ENCODE peak calls at places on chromosome 15, in four cellular contexts. One of them, this sample, is unnamed.

GRCh38 chr15:56040081-56041035 is 46.9 kb upstream of the NEDD4 start:
- DNase-seq in T follicular helper cell: no peak
- DNase-seq in NCI-H1436: peak
- DNase-seq in M059J: peak
- DNase-seq in this sample: peak

GRCh38 chr15:74785716-74786032 is 3.8 kb downstream of the CSK start:
- DNase-seq in T follicular helper cell: no peak
- DNase-seq in NCI-H1436: no peak
- DNase-seq in M059J: no peak
- DNase-seq in this sample: no peak

GRCh38 chr15:25763206-25763880 is 99.8 kb downstream of the ATP10A start:
- DNase-seq in T follicular helper cell: no peak
- DNase-seq in NCI-H1436: no peak
- DNase-seq in M059J: no peak
- DNase-seq in this sample: no peak

GRCh38 chr15:51137024-51137423 is 42.3 kb upstream of the TNFAIP8L3 start:
- DNase-seq in T follicular helper cell: no peak
- DNase-seq in NCI-H1436: no peak
- DNase-seq in M059J: no peak
- DNase-seq in this sample: no peak

GRCh38 chr15:52180196-52180835 is 10.9 kb downstream of the GNB5 start:
- DNase-seq in T follicular helper cell: peak
- DNase-seq in NCI-H1436: no peak
- DNase-seq in M059J: no peak
- DNase-seq in this sample: no peak

GRCh38 chr15:78054971-78055370 is 22.5 kb downstream of the TBC1D2B start:
- DNase-seq in T follicular helper cell: peak
- DNase-seq in NCI-H1436: no peak
- DNase-seq in M059J: no peak
- DNase-seq in this sample: no peak

GRCh38 chr15:77944002-77944867 is 133.3 kb downstream of the TBC1D2B start:
- DNase-seq in T follicular helper cell: peak
- DNase-seq in NCI-H1436: peak
- DNase-seq in M059J: peak
- DNase-seq in this sample: peak

GRCh38 chr15:25134546-25134945 is 179.8 kb downstream of the SNRPN start:
- DNase-seq in T follicular helper cell: no peak
- DNase-seq in NCI-H1436: no peak
- DNase-seq in M059J: no peak
- DNase-seq in this sample: no peak

GRCh38 chr15:69035205-69035917 is 20.9 kb downstream of the NOX5 start:
- DNase-seq in T follicular helper cell: no peak
- DNase-seq in NCI-H1436: no peak
- DNase-seq in M059J: no peak
- DNase-seq in this sample: no peak

GRCh38 chr15:95024388-95024787 is 793.0 kb downstream of the MCTP2 start:
- DNase-seq in T follicular helper cell: no peak
- DNase-seq in NCI-H1436: no peak
- DNase-seq in M059J: peak
- DNase-seq in this sample: peak

GRCh38 chr15:29396176-29396811 is 126.7 kb upstream of the NSMCE3 start:
- DNase-seq in T follicular helper cell: no peak
- DNase-seq in NCI-H1436: no peak
- DNase-seq in M059J: no peak
- DNase-seq in this sample: no peak

GRCh38 chr15:68656438-68656739 is 77.6 kb downstream of the CORO2B start:
- DNase-seq in T follicular helper cell: no peak
- DNase-seq in NCI-H1436: no peak
- DNase-seq in M059J: no peak
- DNase-seq in this sample: no peak

GRCh38 chr15:78004919-78005634 is 72.4 kb downstream of the TBC1D2B start:
- DNase-seq in T follicular helper cell: no peak
- DNase-seq in NCI-H1436: no peak
- DNase-seq in M059J: peak
- DNase-seq in this sample: peak

GRCh38 chr15:82891025-82891390 is 61.5 kb downstream of the HOMER2 start:
- DNase-seq in T follicular helper cell: no peak
- DNase-seq in NCI-H1436: no peak
- DNase-seq in M059J: no peak
- DNase-seq in this sample: no peak

GRCh38 chr15:70833897-70834765 is 19.8 kb downstream of the LARP6 start:
- DNase-seq in T follicular helper cell: no peak
- DNase-seq in NCI-H1436: peak
- DNase-seq in M059J: peak
- DNase-seq in this sample: peak

GRCh38 chr15:50108446-50108845 is 10.6 kb downstream of the ATP8B4 start:
- DNase-seq in T follicular helper cell: no peak
- DNase-seq in NCI-H1436: no peak
- DNase-seq in M059J: no peak
- DNase-seq in this sample: no peak

GRCh38 chr15:40328176-40328575 is 4.7 kb downstream of the INAFM2 start:
- DNase-seq in T follicular helper cell: no peak
- DNase-seq in NCI-H1436: no peak
- DNase-seq in M059J: peak
- DNase-seq in this sample: no peak

GRCh38 chr15:48411971-48412591 is 80.9 kb downstream of the DUT start:
- DNase-seq in T follicular helper cell: no peak
- DNase-seq in NCI-H1436: no peak
- DNase-seq in M059J: peak
- DNase-seq in this sample: peak

GRCh38 chr15:73873889-73874511 is 636 bp downstream of the TBC1D21 start:
- DNase-seq in T follicular helper cell: peak
- DNase-seq in NCI-H1436: peak
- DNase-seq in M059J: peak
- DNase-seq in this sample: peak

GRCh38 chr15:82047493-82048446 is 2.0 kb upstream of the MEX3B start:
- DNase-seq in T follicular helper cell: no peak
- DNase-seq in NCI-H1436: no peak
- DNase-seq in M059J: peak
- DNase-seq in this sample: peak

GRCh38 chr15:53558384-53558783 is 201.1 kb downstream of the WDR72 start:
- DNase-seq in T follicular helper cell: no peak
- DNase-seq in NCI-H1436: no peak
- DNase-seq in M059J: no peak
- DNase-seq in this sample: no peak

GRCh38 chr15:89171136-89172072 is 50.0 kb downstream of the RLBP1 start:
- DNase-seq in T follicular helper cell: peak
- DNase-seq in NCI-H1436: no peak
- DNase-seq in M059J: peak
- DNase-seq in this sample: peak

GRCh38 chr15:80749589-80749988 is 29.6 kb upstream of the CEMIP start:
- DNase-seq in T follicular helper cell: no peak
- DNase-seq in NCI-H1436: no peak
- DNase-seq in M059J: peak
- DNase-seq in this sample: peak

GRCh38 chr15:68318008-68318835 is 40.7 kb downstream of the FEM1B start:
- DNase-seq in T follicular helper cell: no peak
- DNase-seq in NCI-H1436: no peak
- DNase-seq in M059J: no peak
- DNase-seq in this sample: no peak

GRCh38 chr15:69405110-69405509 is 9.0 kb upstream of the KIF23 start:
- DNase-seq in T follicular helper cell: no peak
- DNase-seq in NCI-H1436: no peak
- DNase-seq in M059J: no peak
- DNase-seq in this sample: no peak

GRCh38 chr15:76460871-76461270 is 124.3 kb downstream of the ISL2 start:
- DNase-seq in T follicular helper cell: no peak
- DNase-seq in NCI-H1436: no peak
- DNase-seq in M059J: peak
- DNase-seq in this sample: peak

GRCh38 chr15:40263036-40263754 is 19.7 kb downstream of the ANKRD63 start:
- DNase-seq in T follicular helper cell: no peak
- DNase-seq in NCI-H1436: no peak
- DNase-seq in M059J: peak
- DNase-seq in this sample: peak

GRCh38 chr15:25478313-25478712 is 39.5 kb upstream of the UBE3A start:
- DNase-seq in T follicular helper cell: no peak
- DNase-seq in NCI-H1436: no peak
- DNase-seq in M059J: no peak
- DNase-seq in this sample: no peak

GRCh38 chr15:77402740-77403379 is 17.0 kb downstream of the PEAK1 start:
- DNase-seq in T follicular helper cell: no peak
- DNase-seq in NCI-H1436: no peak
- DNase-seq in M059J: peak
- DNase-seq in this sample: peak